ENCODE peak calls at places on chromosomes 6 and 20, in ten cellular contexts. V is adrenal gland; W is AG04450; P is iPS-NIHi11; F is T-helper 2 cell; B is transverse colon; O is activated CD8-positive, alpha-beta memory T cell treated with anti-CD3 and anti-CD28 coated beads, Interleukin-2, amount 10 ng/mL, durations not matched to agents 7 days and 5 days; N is RWPE1; E is KBM-7; T is pancreas. X is an unnamed sample.
A peak's percentile ranks its signal among the peaks of the same experiment; 100 is the strongest.

GRCh38 chr6:37665309-37665708 is 32.4 kb downstream of the MDGA1 start:
- DNase-seq in V (no peak), W (no peak), P (no peak), F (no peak), B (no peak), O (no peak), N (no peak), E (no peak), T (no peak), X (no peak)

GRCh38 chr20:44642203-44643153 is 9.0 kb downstream of the ADA start:
- DNase-seq in V (peak; percentile 86), W (peak; percentile 58), P (peak; percentile 55), F (no peak), B (peak; percentile 71), O (peak; percentile 71), N (peak; percentile 84), E (peak; percentile 93), T (peak; percentile 76), X (peak; percentile 83)

GRCh38 chr20:61786230-61786629 is 279.5 kb downstream of the TAF4 start:
- DNase-seq in V (no peak), W (no peak), P (no peak), F (no peak), B (no peak), O (no peak), N (no peak), E (no peak), T (no peak), X (no peak)

GRCh38 chr6:160428818-160429744 is 80.9 kb downstream of the SLC22A3 start:
- DNase-seq in V (no peak), W (no peak), P (peak; percentile 42), F (no peak), B (no peak), O (no peak), N (no peak), E (no peak), T (no peak), X (no peak)

GRCh38 chr6:144897441-144897921 is 612.3 kb downstream of the UTRN start:
- DNase-seq in V (no peak), W (peak; percentile 24), P (no peak), F (no peak), B (no peak), O (no peak), N (peak; percentile 62), E (no peak), T (no peak), X (no peak)

GRCh38 chr6:44000164-44000842 is 126.9 kb downstream of the MRPL14 start:
- DNase-seq in V (no peak), W (no peak), P (peak; percentile 45), F (no peak), B (peak; percentile 60), O (peak; percentile 54), N (no peak), E (peak; percentile 67), T (no peak), X (peak; percentile 47)

GRCh38 chr6:137571854-137572253 is 77.7 kb upstream of the OLIG3 start:
- DNase-seq in V (peak; percentile 41), W (no peak), P (peak; percentile 54), F (peak; percentile 48), B (peak; percentile 44), O (peak; percentile 62), N (peak; percentile 30), E (peak; percentile 49), T (no peak), X (no peak)

GRCh38 chr6:129517288-129517687 is 192.7 kb downstream of the ARHGAP18 start:
- DNase-seq in V (no peak), W (no peak), P (no peak), F (no peak), B (no peak), O (no peak), N (no peak), E (no peak), T (no peak), X (no peak)

GRCh38 chr6:116518621-116519020 is 7.2 kb downstream of the CALHM5 start:
- DNase-seq in V (no peak), W (no peak), P (no peak), F (no peak), B (no peak), O (no peak), N (no peak), E (no peak), T (no peak), X (no peak)

GRCh38 chr20:56730003-56730402 is 100.9 kb downstream of the TFAP2C start:
- DNase-seq in V (no peak), W (no peak), P (no peak), F (no peak), B (no peak), O (no peak), N (peak; percentile 59), E (no peak), T (no peak), X (no peak)

GRCh38 chr6:44500074-44500473 is 112.6 kb downstream of the CDC5L start:
- DNase-seq in V (no peak), W (no peak), P (no peak), F (no peak), B (no peak), O (peak; percentile 29), N (no peak), E (no peak), T (no peak), X (no peak)

GRCh38 chr6:100281471-100281878 is 183.2 kb downstream of the SIM1 start:
- DNase-seq in V (no peak), W (no peak), P (peak; percentile 63), F (no peak), B (no peak), O (no peak), N (no peak), E (no peak), T (peak; percentile 23), X (no peak)

GRCh38 chr6:116398366-116399005 is 27.7 kb downstream of the DSE start:
- DNase-seq in V (no peak), W (no peak), P (no peak), F (no peak), B (no peak), O (no peak), N (no peak), E (no peak), T (no peak), X (no peak)

GRCh38 chr20:5080384-5080877 is 39.3 kb downstream of the PCNA start:
- DNase-seq in V (peak; percentile 68), W (no peak), P (no peak), F (no peak), B (peak; percentile 42), O (peak; percentile 52), N (no peak), E (peak; percentile 93), T (no peak), X (peak; percentile 90)

GRCh38 chr6:166670894-166671293 is 43.8 kb upstream of the RPS6KA2 start:
- DNase-seq in V (no peak), W (no peak), P (no peak), F (no peak), B (no peak), O (no peak), N (no peak), E (no peak), T (no peak), X (no peak)

GRCh38 chr6:46262928-46263708 is 92.3 kb upstream of the ENPP5 start:
- DNase-seq in V (no peak), W (no peak), P (no peak), F (no peak), B (no peak), O (no peak), N (no peak), E (no peak), T (no peak), X (no peak)

GRCh38 chr6:110398778-110399177 is 16.6 kb downstream of the DDO start:
- DNase-seq in V (no peak), W (no peak), P (no peak), F (no peak), B (no peak), O (no peak), N (peak; percentile 18), E (no peak), T (no peak), X (no peak)

GRCh38 chr6:124441430-124441829 is 520.8 kb upstream of the RNF217 start:
- DNase-seq in V (no peak), W (no peak), P (no peak), F (no peak), B (no peak), O (no peak), N (no peak), E (no peak), T (no peak), X (no peak)